ENCODE peak calls at places on chromosomes 1 and 21, in ten cellular contexts. R, O, B, W, P, T, J, Y, Z and S are unnamed samples.

GRCh38 chr1:73162576-73162975 is 880.2 kb upstream of the NEGR1 start:
- DNase-seq in R (no peak), O (no peak), B (no peak), W (no peak), P (no peak), T (no peak), J (no peak), Y (no peak), Z (no peak), S (peak; percentile 9)

GRCh38 chr21:32844653-32845443 is 73.3 kb upstream of the PAXBP1 start:
- DNase-seq in R (no peak), O (no peak), B (peak; percentile 82), W (no peak), P (no peak), T (no peak), J (no peak), Y (no peak), Z (peak; percentile 79), S (peak; percentile 45)

GRCh38 chr1:225670356-225670755 is 17.4 kb upstream of the ENAH start:
- DNase-seq in R (no peak), O (no peak), B (no peak), W (no peak), P (peak; percentile 4), T (no peak), J (no peak), Y (no peak), Z (no peak), S (no peak)

GRCh38 chr1:92872719-92873118 is 40.9 kb downstream of the RPL5 start:
- DNase-seq in R (peak; percentile 68), O (no peak), B (no peak), W (no peak), P (no peak), T (no peak), J (no peak), Y (no peak), Z (no peak), S (no peak)

GRCh38 chr1:153790996-153791855 is 16.0 kb downstream of the SLC27A3 start:
- DNase-seq in R (no peak), O (peak; percentile 59), B (peak; percentile 97), W (peak; percentile 28), P (peak; percentile 93), T (no peak), J (no peak), Y (no peak), Z (no peak), S (peak; percentile 78)

GRCh38 chr1:231557898-231558710 is 29.6 kb downstream of the TSNAX start:
- DNase-seq in R (no peak), O (no peak), B (no peak), W (no peak), P (no peak), T (no peak), J (peak; percentile 27), Y (no peak), Z (no peak), S (peak; percentile 34)

GRCh38 chr1:222250376-222250775 is 297.5 kb downstream of the HHIPL2 start:
- DNase-seq in R (no peak), O (no peak), B (peak; percentile 32), W (no peak), P (no peak), T (no peak), J (no peak), Y (no peak), Z (no peak), S (no peak)

GRCh38 chr1:2044510-2045319 is 5.5 kb upstream of the PRKCZ start:
- DNase-seq in R (peak; percentile 83), O (peak; percentile 59), B (peak; percentile 100), W (peak; percentile 37), P (peak; percentile 19), T (peak; percentile 87), J (peak; percentile 50), Y (peak; percentile 60), Z (peak; percentile 12), S (peak; percentile 17)

GRCh38 chr21:35811115-35811806 is 249.1 kb downstream of the SETD4 start:
- DNase-seq in R (no peak), O (no peak), B (no peak), W (no peak), P (no peak), T (no peak), J (no peak), Y (no peak), Z (no peak), S (no peak)

GRCh38 chr1:155966135-155966534 is 12.2 kb downstream of the ARHGEF2 start:
- DNase-seq in R (no peak), O (no peak), B (no peak), W (no peak), P (no peak), T (no peak), J (no peak), Y (no peak), Z (no peak), S (no peak)

GRCh38 chr1:203671808-203672207 is 45.2 kb downstream of the ATP2B4 start:
- DNase-seq in R (no peak), O (no peak), B (no peak), W (no peak), P (no peak), T (no peak), J (no peak), Y (no peak), Z (no peak), S (no peak)

GRCh38 chr1:42315500-42315899 is 19.5 kb downstream of the FOXJ3 start:
- DNase-seq in R (no peak), O (no peak), B (no peak), W (no peak), P (no peak), T (no peak), J (no peak), Y (no peak), Z (no peak), S (no peak)

GRCh38 chr1:37723390-37724078 is 31.2 kb downstream of the CDCA8 start:
- DNase-seq in R (no peak), O (no peak), B (peak; percentile 91), W (no peak), P (no peak), T (no peak), J (no peak), Y (no peak), Z (no peak), S (no peak)

GRCh38 chr1:19042675-19043578 is 86.5 kb upstream of the IFFO2 start:
- DNase-seq in R (no peak), O (no peak), B (no peak), W (no peak), P (no peak), T (peak; percentile 63), J (no peak), Y (no peak), Z (no peak), S (no peak)

GRCh38 chr1:65668368-65668767 is 124.3 kb upstream of the PDE4B start:
- DNase-seq in R (no peak), O (no peak), B (no peak), W (no peak), P (no peak), T (no peak), J (no peak), Y (no peak), Z (no peak), S (peak; percentile 4)

GRCh38 chr21:25639167-25639921 is at the start of gene JAM2:
- DNase-seq in R (peak; percentile 79), O (peak; percentile 56), B (peak; percentile 77), W (no peak), P (peak; percentile 65), T (peak; percentile 67), J (peak; percentile 59), Y (peak; percentile 39), Z (no peak), S (peak; percentile 36)
- H3K4me3 ChIP-seq in R (peak within 1 kb of the TSS; percentile 82), O (peak within 1 kb of the TSS; percentile 70), B (peak within 1 kb of the TSS; percentile 67), W (peak within 1 kb of the TSS; percentile 65), P (peak within 1 kb of the TSS; percentile 60), T (peak within 1 kb of the TSS; percentile 67), J (peak within 1 kb of the TSS; percentile 71), Y (peak within 1 kb of the TSS; percentile 89), Z (peak within 1 kb of the TSS; percentile 9), S (peak within 1 kb of the TSS; percentile 67)

DNA sequence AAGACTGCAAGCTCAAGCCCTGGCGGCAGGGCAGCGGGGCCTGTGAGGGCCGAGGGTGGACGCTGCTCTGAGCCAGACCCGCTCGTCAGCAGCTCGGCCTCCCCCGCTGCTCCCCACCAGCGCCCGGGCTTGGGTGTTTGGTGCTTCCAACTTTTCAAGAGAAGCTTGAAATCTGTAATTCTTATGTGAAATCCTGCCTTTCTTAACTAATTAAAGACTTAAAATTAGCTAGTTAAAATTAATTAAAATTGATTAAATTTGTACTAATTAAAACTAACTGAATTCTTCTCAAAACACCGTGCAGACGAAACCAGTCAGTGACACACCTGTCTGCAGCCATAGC is 14.0 kb upstream of the SLC19A1 start:
- DNase-seq in R (no peak), O (no peak), B (no peak), W (no peak), P (no peak), T (no peak), J (no peak), Y (no peak), Z (no peak), S (no peak)
- TF ChIP-seq CTCF in R (no peak), O (peak; percentile 30), B (no peak), W (no peak), P (no peak), T (no peak), J (no peak), Y (no peak), Z (no peak), S (no peak)

DNA sequence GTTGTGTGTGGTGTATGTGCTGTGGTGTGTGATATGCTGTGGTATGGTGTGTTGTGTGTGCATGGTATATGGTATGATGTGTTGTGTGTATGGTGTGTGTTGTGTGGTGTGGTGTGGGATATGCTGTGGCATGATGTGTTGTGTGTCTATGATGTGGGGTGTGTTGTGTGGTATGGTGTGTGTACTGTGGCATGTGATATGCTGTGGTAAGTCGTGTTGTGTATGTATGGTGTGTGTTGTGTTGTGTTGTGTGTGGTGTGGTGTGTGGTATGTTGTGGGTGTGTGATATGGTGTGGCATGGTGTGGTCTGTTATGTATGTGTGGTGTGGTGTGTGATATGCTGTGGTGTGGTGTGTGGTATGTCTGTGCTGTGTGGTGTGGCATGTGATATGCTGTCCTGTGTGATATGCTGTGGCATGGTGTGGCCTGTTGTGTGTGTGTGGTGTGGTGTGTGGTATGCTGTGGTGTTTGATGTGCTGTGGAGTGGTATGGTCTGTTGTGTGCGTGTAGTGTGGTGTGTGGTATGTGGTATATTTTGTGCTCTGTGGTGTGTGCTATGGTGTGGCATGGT is 318.0 kb downstream of the PTPRU start:
- DNase-seq in R (no peak), O (no peak), B (no peak), W (no peak), P (no peak), T (peak; percentile 2), J (no peak), Y (no peak), Z (no peak), S (no peak)
- H3K4me3 ChIP-seq in R (no peak overlapping the region), O (no peak overlapping the region), B (no peak overlapping the region), W (no peak overlapping the region), P (no peak overlapping the region), T (no peak overlapping the region), J (no peak overlapping the region), Y (no peak overlapping the region), Z (no peak overlapping the region), S (no peak overlapping the region)

DNA sequence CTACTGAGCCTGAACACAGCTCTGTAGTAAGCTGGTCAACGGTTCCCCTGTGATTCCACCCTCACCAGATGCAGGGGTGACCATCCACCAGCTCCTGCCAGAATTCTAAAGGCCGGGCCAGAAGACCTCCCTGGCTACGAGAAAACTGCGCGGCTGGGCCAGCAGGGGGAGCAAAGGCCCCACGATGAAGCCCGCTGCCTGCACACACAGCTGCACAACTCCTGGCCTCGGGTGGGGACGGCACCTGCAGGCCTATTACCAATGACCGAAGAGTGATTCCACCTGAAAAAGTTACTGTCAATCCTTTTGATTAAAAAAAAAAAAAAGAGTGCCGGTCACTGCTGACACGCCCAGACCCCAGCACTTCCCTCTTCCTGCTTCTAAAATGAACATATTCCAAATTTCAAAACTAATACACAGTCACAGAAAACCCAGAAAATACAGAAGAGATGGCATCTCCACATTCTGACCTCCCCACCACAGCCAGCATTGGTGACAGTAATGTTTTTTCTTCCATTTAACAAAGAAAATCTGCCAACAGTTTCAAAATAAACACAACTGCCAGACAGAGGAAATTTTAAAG is 49.8 kb upstream of the RIPK4 start:
- DNase-seq in R (peak; percentile 66), O (peak; percentile 82), B (peak; percentile 98), W (peak; percentile 33), P (peak; percentile 81), T (peak; percentile 84), J (peak; percentile 48), Y (peak; percentile 57), Z (peak; percentile 35), S (peak; percentile 50)
- TF ChIP-seq CTCF in R (peak; percentile 79), O (peak; percentile 86), B (peak; percentile 78), W (peak; percentile 70), P (peak; percentile 84), T (peak; percentile 82), J (peak; percentile 83), Y (peak; percentile 89), Z (peak; percentile 79), S (peak; percentile 88)